ENCODE peak calls at places on chromosomes 4 and X, in eight cellular contexts. E is K562, K is stomach, P is mammary epithelial cell, T is NT2/D1, F is astrocyte, Z is aorta, Q is Panc1. H is an unnamed sample.

GRCh38 chr4:46123872-46124755 is at the start of gene GABRG1:
- DNase-seq in Z (peak; percentile 32), T (no peak), F (no peak), E (no peak), Q (no peak), K (no peak), P (no peak), H (no peak)

GRCh38 chr4:1557221-1557597 is 126.9 kb downstream of the FAM53A start:
- DNase-seq in T (no peak), Z (no peak), E (no peak), P (no peak), F (no peak), K (no peak), Q (no peak), H (no peak)

GRCh38 chr4:998096-998691 is 5.0 kb upstream of the SLC26A1 start:
- DNase-seq in K (no peak), Z (no peak), Q (no peak), P (no peak), F (no peak), E (no peak), T (no peak), H (no peak)

GRCh38 chr4:60201052-60201673 is 999.0 kb upstream of the ADGRL3 start:
- DNase-seq in K (peak; percentile 52), T (peak; percentile 30), E (peak; percentile 16), F (peak; percentile 14), Z (peak; percentile 72), Q (peak; percentile 46), P (peak; percentile 22), H (no peak)

GRCh38 chr4:176499518-176499917 is 179.8 kb downstream of the SPCS3 start:
- DNase-seq in Z (no peak), E (no peak), T (no peak), Q (no peak), P (peak; percentile 28), F (peak; percentile 53), K (no peak), H (no peak)

GRCh38 chrX:29965634-29966033 is 249.7 kb upstream of the MAGEB2 start:
- DNase-seq in P (no peak), F (no peak), K (no peak), E (no peak), Q (no peak), Z (no peak), T (no peak), H (no peak)

GRCh38 chr4:156781852-156782251 is 189.7 kb downstream of the PDGFC start:
- DNase-seq in F (peak; percentile 58), K (no peak), E (no peak), Q (no peak), T (no peak), P (peak; percentile 66), Z (no peak), H (no peak)

GRCh38 chrX:87626996-87627395 is 109.4 kb downstream of the KLHL4 start:
- DNase-seq in Q (no peak), P (no peak), E (no peak), Z (no peak), T (no peak), F (peak; percentile 2), K (no peak), H (no peak)

GRCh38 chr4:64271601-64272081 is 137.6 kb downstream of the TECRL start:
- DNase-seq in Z (peak; percentile 32), P (peak; percentile 0), T (no peak), F (peak; percentile 0), K (no peak), Q (no peak), E (no peak), H (no peak)

GRCh38 chrX:23938690-23939089 is 30.9 kb downstream of the CXorf58 start:
- DNase-seq in F (no peak), Q (no peak), Z (no peak), P (no peak), K (no peak), E (peak; percentile 22), T (no peak), H (no peak)

GRCh38 chr4:102684605-102685052 is 76.1 kb downstream of the MANBA start:
- DNase-seq in E (peak; percentile 38), Q (no peak), P (peak; percentile 97), K (no peak), Z (no peak), T (no peak), F (peak; percentile 29), H (no peak)

GRCh38 chr4:166675411-166675810 is 558.9 kb downstream of the SPOCK3 start:
- DNase-seq in P (peak; percentile 71), T (no peak), F (peak; percentile 81), K (no peak), Z (no peak), E (no peak), Q (no peak), H (no peak)

GRCh38 chr4:127632420-127633403 is at the start of gene INTU:
- DNase-seq in Z (peak; percentile 96), E (peak; percentile 93), T (peak; percentile 87), F (peak; percentile 96), K (peak; percentile 92), Q (peak; percentile 61), P (peak; percentile 96), H (no peak)

GRCh38 chr4:39664828-39665731 is 26.4 kb upstream of the SMIM14 start:
- DNase-seq in F (peak; percentile 35), E (no peak), Q (no peak), T (no peak), Z (no peak), K (no peak), P (no peak), H (no peak)

GRCh38 chrX:11908371-11908770 is 150.3 kb downstream of the MSL3 start:
- DNase-seq in F (peak; percentile 15), T (peak; percentile 8), Q (no peak), Z (no peak), E (peak; percentile 14), K (no peak), P (peak; percentile 25), H (peak; percentile 11)

GRCh38 chr4:173091362-173091761 is 77.2 kb upstream of the GALNT7 start:
- DNase-seq in F (no peak), T (no peak), P (no peak), E (peak; percentile 30), Z (no peak), K (no peak), Q (no peak), H (no peak)

GRCh38 chr4:42487230-42487629 is 89.9 kb downstream of the SHISA3 start:
- DNase-seq in F (no peak), E (no peak), P (no peak), K (no peak), T (no peak), Q (no peak), Z (no peak), H (no peak)
- H3K4me1 ChIP-seq in F (no peaks in the 10 kb centered on the region), E (no peaks in the 10 kb centered on the region), P (no peaks in the 10 kb centered on the region), K (no peaks in the 10 kb centered on the region), T (peaks cover 3% of the 10 kb centered on the region), Q (no peaks in the 10 kb centered on the region), Z (peaks cover 1% of the 10 kb centered on the region), H (no peaks in the 10 kb centered on the region)

GRCh38 chr4:184807797-184808718 is 17.7 kb downstream of the ACSL1 start:
- DNase-seq in P (peak; percentile 68), E (no peak), Q (no peak), Z (no peak), F (peak; percentile 78), K (peak; percentile 49), T (peak; percentile 72), H (no peak)

GRCh38 chr4:184806711-184807110 is 19.1 kb downstream of the ACSL1 start:
- DNase-seq in Z (no peak), E (no peak), T (no peak), K (no peak), F (no peak), P (no peak), Q (no peak), H (no peak)

GRCh38 chr4:184807261-184807660 is 18.5 kb downstream of the ACSL1 start:
- DNase-seq in T (no peak), P (no peak), Q (no peak), K (peak; percentile 73), Z (no peak), F (no peak), E (no peak), H (no peak)

GRCh38 chr4:184810720-184811119 is 15.0 kb downstream of the ACSL1 start:
- DNase-seq in Z (no peak), E (no peak), Q (no peak), K (no peak), T (no peak), F (no peak), P (no peak), H (no peak)

DNA sequence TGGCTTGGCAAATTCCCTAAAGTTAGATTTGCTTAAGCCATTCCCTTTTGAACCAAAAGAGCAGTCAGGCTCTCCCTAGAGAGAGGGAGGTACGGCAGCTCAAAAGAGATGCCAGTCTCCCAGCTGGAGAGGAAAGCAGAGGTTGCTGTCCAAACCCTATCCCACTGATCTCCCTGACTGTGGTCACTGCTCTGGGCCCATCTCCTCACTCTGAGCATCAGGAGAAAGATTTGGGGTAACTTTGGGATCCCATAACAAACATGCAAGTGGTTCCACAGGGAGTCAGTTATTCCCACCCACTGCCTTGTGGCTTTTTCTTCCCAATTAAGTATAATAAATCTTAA is 17.1 kb downstream of the ACSL1 start:
- DNase-seq in K (no peak), E (no peak), Z (no peak), T (no peak), F (no peak), P (no peak), Q (no peak), H (no peak)
- H3K4me1 ChIP-seq in K (peaks cover 64% of the 10 kb centered on the region), E (peaks cover 4% of the 10 kb centered on the region), Z (peaks cover 8% of the 10 kb centered on the region), T (peaks cover 2% of the 10 kb centered on the region), F (peaks cover 15% of the 10 kb centered on the region), P (peaks cover 46% of the 10 kb centered on the region), Q (peaks cover 14% of the 10 kb centered on the region), H (no peaks in the 10 kb centered on the region)

GRCh38 chr4:54428940-54429339 is 199.8 kb downstream of the PDGFRA start:
- DNase-seq in F (no peak), Q (no peak), E (no peak), P (no peak), K (no peak), Z (no peak), T (no peak), H (no peak)

GRCh38 chr4:54423066-54423465 is 194.0 kb downstream of the PDGFRA start:
- DNase-seq in Q (no peak), K (no peak), T (no peak), E (no peak), Z (no peak), F (peak; percentile 11), P (peak; percentile 71), H (no peak)

GRCh38 chr4:54433686-54434085 is 204.6 kb downstream of the PDGFRA start:
- DNase-seq in T (no peak), F (no peak), P (peak; percentile 1), Z (no peak), E (peak; percentile 11), K (no peak), Q (no peak), H (no peak)

DNA sequence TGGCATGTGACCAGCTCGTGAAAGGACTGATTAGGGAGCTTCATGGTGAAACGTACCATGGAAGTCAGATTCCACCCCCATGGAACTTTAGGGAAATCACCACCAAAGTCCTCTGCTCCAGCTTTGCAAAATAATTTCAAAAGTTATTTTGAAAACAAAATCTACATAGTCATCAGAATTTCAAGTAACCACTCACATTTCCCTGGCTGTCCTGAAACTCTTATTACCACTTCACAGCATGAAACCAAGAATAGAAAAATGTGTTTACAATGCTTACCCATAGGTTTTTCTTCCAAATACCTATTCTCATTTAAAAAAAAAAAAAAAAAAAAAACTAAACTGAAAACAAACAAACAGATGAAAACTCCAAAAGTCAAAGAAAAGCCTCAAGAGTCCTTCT is 198.7 kb downstream of the PDGFRA start:
- DNase-seq in E (no peak), Q (no peak), K (no peak), P (no peak), F (no peak), T (no peak), Z (no peak), H (no peak)
- H3K4me1 ChIP-seq in E (no peaks in the 10 kb centered on the region), Q (no peaks in the 10 kb centered on the region), K (no peaks in the 10 kb centered on the region), P (peaks cover 5% of the 10 kb centered on the region), F (no peaks in the 10 kb centered on the region), T (no peaks in the 10 kb centered on the region), Z (no peaks in the 10 kb centered on the region), H (no peaks in the 10 kb centered on the region)

GRCh38 chrX:15674514-15674898 is 9.9 kb upstream of the CLTRN start:
- DNase-seq in Q (no peak), F (no peak), K (peak; percentile 98), T (peak; percentile 72), Z (peak; percentile 98), P (peak; percentile 95), E (peak; percentile 89), H (no peak)
- H3K4me1 ChIP-seq in Q (no peaks in the 10 kb centered on the region), F (peaks cover 11% of the 10 kb centered on the region), K (peaks cover 33% of the 10 kb centered on the region), T (no peaks in the 10 kb centered on the region), Z (peaks cover 2% of the 10 kb centered on the region), P (peaks cover 17% of the 10 kb centered on the region), E (no peaks in the 10 kb centered on the region), H (peaks cover 10% of the 10 kb centered on the region)

H was measured in CD8-positive, alpha-beta memory T cell.